ENCODE peak calls at places on chromosomes 2 and 18, in five cellular contexts. One of them, this sample, is unnamed.

GRCh38 chr2:154697422-154698237 is 865 bp upstream of the KCNJ3 start:
- DNase-seq in HFF-Myc: no peak
- DNase-seq in psoas muscle: no peak
- DNase-seq in GM12864: no peak
- DNase-seq in AG04449: no peak
- DNase-seq in this sample: no peak

GRCh38 chr18:9319333-9319732 is 15.2 kb upstream of the TWSG1 start:
- DNase-seq in HFF-Myc: no peak
- DNase-seq in psoas muscle: no peak
- DNase-seq in GM12864: no peak
- DNase-seq in AG04449: no peak
- DNase-seq in this sample: no peak

GRCh38 chr2:181124499-181124898 is 144.1 kb downstream of the UBE2E3 start:
- DNase-seq in HFF-Myc: no peak
- DNase-seq in psoas muscle: no peak
- DNase-seq in GM12864: no peak
- DNase-seq in AG04449: no peak
- DNase-seq in this sample: no peak

GRCh38 chr2:172178035-172178434 is 75.3 kb upstream of the DLX2 start:
- DNase-seq in HFF-Myc: no peak
- DNase-seq in psoas muscle: no peak
- DNase-seq in GM12864: no peak
- DNase-seq in AG04449: no peak
- DNase-seq in this sample: peak; percentile 69

GRCh38 chr18:26017929-26018328 is 72.5 kb downstream of the SS18 start:
- DNase-seq in HFF-Myc: no peak
- DNase-seq in psoas muscle: no peak
- DNase-seq in GM12864: no peak
- DNase-seq in AG04449: no peak
- DNase-seq in this sample: no peak

GRCh38 chr2:160426604-160427003 is 67.0 kb downstream of the RBMS1 start:
- DNase-seq in HFF-Myc: no peak
- DNase-seq in psoas muscle: no peak
- DNase-seq in GM12864: no peak
- DNase-seq in AG04449: no peak
- DNase-seq in this sample: no peak

GRCh38 chr18:11520536-11520935 is 88.9 kb upstream of the SLC35G4 start:
- DNase-seq in HFF-Myc: no peak
- DNase-seq in psoas muscle: no peak
- DNase-seq in GM12864: no peak
- DNase-seq in AG04449: no peak
- DNase-seq in this sample: no peak

GRCh38 chr2:232890536-232890895 is 20.5 kb downstream of the SNORC start:
- DNase-seq in HFF-Myc: no peak
- DNase-seq in psoas muscle: peak; percentile 24
- DNase-seq in GM12864: no peak
- DNase-seq in AG04449: no peak
- DNase-seq in this sample: no peak

GRCh38 chr2:102355526-102356380 is at the start of gene IL18R1:
- DNase-seq in HFF-Myc: no peak
- DNase-seq in psoas muscle: peak; percentile 88
- DNase-seq in GM12864: peak; percentile 35
- DNase-seq in AG04449: no peak
- DNase-seq in this sample: peak; percentile 25

GRCh38 chr2:231604101-231604684 is 11.5 kb downstream of the TEX44 start:
- DNase-seq in HFF-Myc: no peak
- DNase-seq in psoas muscle: peak; percentile 79
- DNase-seq in GM12864: no peak
- DNase-seq in AG04449: no peak
- DNase-seq in this sample: no peak

GRCh38 chr2:200174433-200175216 is 131.9 kb upstream of the SPATS2L start:
- DNase-seq in HFF-Myc: no peak
- DNase-seq in psoas muscle: no peak
- DNase-seq in GM12864: no peak
- DNase-seq in AG04449: no peak
- DNase-seq in this sample: no peak

GRCh38 chr2:84959045-84959493 is 11.9 kb upstream of the KCMF1 start:
- DNase-seq in HFF-Myc: no peak
- DNase-seq in psoas muscle: no peak
- DNase-seq in GM12864: no peak
- DNase-seq in AG04449: no peak
- DNase-seq in this sample: peak; percentile 73

GRCh38 chr2:217014298-217015116 is 154.6 kb upstream of the TNP1 start:
- DNase-seq in HFF-Myc: no peak
- DNase-seq in psoas muscle: no peak
- DNase-seq in GM12864: no peak
- DNase-seq in AG04449: no peak
- DNase-seq in this sample: no peak

GRCh38 chr2:8394131-8394530 is 287.7 kb upstream of the ID2 start:
- DNase-seq in HFF-Myc: no peak
- DNase-seq in psoas muscle: no peak
- DNase-seq in GM12864: no peak
- DNase-seq in AG04449: no peak
- DNase-seq in this sample: no peak

GRCh38 chr2:95099910-95100309 is 21.7 kb downstream of the MRPS5 start:
- DNase-seq in HFF-Myc: no peak
- DNase-seq in psoas muscle: no peak
- DNase-seq in GM12864: no peak
- DNase-seq in AG04449: no peak
- DNase-seq in this sample: no peak

GRCh38 chr2:14804912-14805311 is 172.4 kb downstream of the LRATD1 start:
- DNase-seq in HFF-Myc: no peak
- DNase-seq in psoas muscle: no peak
- DNase-seq in GM12864: no peak
- DNase-seq in AG04449: no peak
- DNase-seq in this sample: no peak

GRCh38 chr2:2271471-2271941 is 59.6 kb downstream of the MYT1L start:
- DNase-seq in HFF-Myc: no peak
- DNase-seq in psoas muscle: no peak
- DNase-seq in GM12864: no peak
- DNase-seq in AG04449: no peak
- DNase-seq in this sample: peak; percentile 10

GRCh38 chr18:75654928-75655745 is 227.6 kb upstream of the SMIM21 start:
- DNase-seq in HFF-Myc: no peak
- DNase-seq in psoas muscle: peak; percentile 48
- DNase-seq in GM12864: no peak
- DNase-seq in AG04449: no peak
- DNase-seq in this sample: no peak

GRCh38 chr2:47034973-47035609 is 119.5 kb upstream of the MCFD2 start:
- DNase-seq in HFF-Myc: no peak
- DNase-seq in psoas muscle: no peak
- DNase-seq in GM12864: no peak
- DNase-seq in AG04449: no peak
- DNase-seq in this sample: no peak

GRCh38 chr2:111986116-111986900 is 68.8 kb upstream of the TMEM87B start:
- DNase-seq in HFF-Myc: no peak
- DNase-seq in psoas muscle: no peak
- DNase-seq in GM12864: no peak
- DNase-seq in AG04449: no peak
- DNase-seq in this sample: no peak

GRCh38 chr2:69026026-69026425 is 13.0 kb downstream of the ANTXR1 start:
- DNase-seq in HFF-Myc: no peak
- DNase-seq in psoas muscle: no peak
- DNase-seq in GM12864: no peak
- DNase-seq in AG04449: no peak
- DNase-seq in this sample: no peak

GRCh38 chr2:67548317-67549095 is 151.4 kb downstream of the ETAA1 start:
- DNase-seq in HFF-Myc: no peak
- DNase-seq in psoas muscle: no peak
- DNase-seq in GM12864: no peak
- DNase-seq in AG04449: no peak
- DNase-seq in this sample: no peak
- H3K4me3 ChIP-seq in HFF-Myc: no peak overlapping the region
- H3K4me3 ChIP-seq in psoas muscle: no peak overlapping the region
- H3K4me3 ChIP-seq in GM12864: no peak overlapping the region
- H3K4me3 ChIP-seq in AG04449: no peak overlapping the region
- H3K4me3 ChIP-seq in this sample: no peak overlapping the region

GRCh38 chr18:40938615-40939014 is 1016.4 kb upstream of the PIK3C3 start:
- DNase-seq in HFF-Myc: no peak
- DNase-seq in psoas muscle: no peak
- DNase-seq in GM12864: no peak
- DNase-seq in AG04449: no peak
- DNase-seq in this sample: no peak

GRCh38 chr18:40937386-40937785 is 1017.6 kb upstream of the PIK3C3 start:
- DNase-seq in HFF-Myc: no peak
- DNase-seq in psoas muscle: no peak
- DNase-seq in GM12864: no peak
- DNase-seq in AG04449: no peak
- DNase-seq in this sample: no peak

GRCh38 chr18:40939636-40940035 is 1015.4 kb upstream of the PIK3C3 start:
- DNase-seq in HFF-Myc: no peak
- DNase-seq in psoas muscle: no peak
- DNase-seq in GM12864: no peak
- DNase-seq in AG04449: no peak
- DNase-seq in this sample: no peak

GRCh38 chr18:40932862-40933261 is 1022.2 kb upstream of the PIK3C3 start:
- DNase-seq in HFF-Myc: no peak
- DNase-seq in psoas muscle: no peak
- DNase-seq in GM12864: no peak
- DNase-seq in AG04449: no peak
- DNase-seq in this sample: no peak

GRCh38 chr18:40935423-40935822 is 1019.6 kb upstream of the PIK3C3 start:
- DNase-seq in HFF-Myc: peak; percentile 10
- DNase-seq in psoas muscle: no peak
- DNase-seq in GM12864: no peak
- DNase-seq in AG04449: no peak
- DNase-seq in this sample: no peak
- TF ChIP-seq CTCF in HFF-Myc: peak; percentile 42
- TF ChIP-seq CTCF in psoas muscle: no peak
- TF ChIP-seq CTCF in GM12864: no peak
- TF ChIP-seq CTCF in AG04449: no peak
- TF ChIP-seq CTCF in this sample: peak; percentile 55

GRCh38 chr2:121076885-121077549 is 208.0 kb downstream of the TFCP2L1 start:
- DNase-seq in HFF-Myc: no peak
- DNase-seq in psoas muscle: peak; percentile 81
- DNase-seq in GM12864: no peak
- DNase-seq in AG04449: no peak
- DNase-seq in this sample: no peak

GRCh38 chr2:121075006-121075545 is 209.9 kb downstream of the TFCP2L1 start:
- DNase-seq in HFF-Myc: peak; percentile 90
- DNase-seq in psoas muscle: peak; percentile 74
- DNase-seq in GM12864: peak; percentile 44
- DNase-seq in AG04449: peak; percentile 77
- DNase-seq in this sample: peak; percentile 78

GRCh38 chr2:121075641-121076500 is 209.1 kb downstream of the TFCP2L1 start:
- DNase-seq in HFF-Myc: no peak
- DNase-seq in psoas muscle: no peak
- DNase-seq in GM12864: no peak
- DNase-seq in AG04449: no peak
- DNase-seq in this sample: no peak

GRCh38 chr2:121074322-121074932 is 210.6 kb downstream of the TFCP2L1 start:
- DNase-seq in HFF-Myc: no peak
- DNase-seq in psoas muscle: no peak
- DNase-seq in GM12864: no peak
- DNase-seq in AG04449: no peak
- DNase-seq in this sample: no peak

GRCh38 chr2:121076501-121076820 is 208.5 kb downstream of the TFCP2L1 start:
- DNase-seq in HFF-Myc: no peak
- DNase-seq in psoas muscle: no peak
- DNase-seq in GM12864: no peak
- DNase-seq in AG04449: no peak
- DNase-seq in this sample: no peak
- H3K4me3 ChIP-seq in HFF-Myc: no peak overlapping the region
- H3K4me3 ChIP-seq in psoas muscle: no peak overlapping the region
- H3K4me3 ChIP-seq in GM12864: no peak overlapping the region
- H3K4me3 ChIP-seq in AG04449: no peak overlapping the region
- H3K4me3 ChIP-seq in this sample: no peak overlapping the region

GRCh38 chr2:240836781-240837467 is 16.9 kb upstream of the KIF1A start:
- DNase-seq in HFF-Myc: no peak
- DNase-seq in psoas muscle: peak; percentile 86
- DNase-seq in GM12864: no peak
- DNase-seq in AG04449: no peak
- DNase-seq in this sample: no peak
- TF ChIP-seq CTCF in HFF-Myc: no peak
- TF ChIP-seq CTCF in psoas muscle: no peak
- TF ChIP-seq CTCF in GM12864: no peak
- TF ChIP-seq CTCF in AG04449: no peak
- TF ChIP-seq CTCF in this sample: no peak